ENCODE peak calls at places on chromosomes 3 and 15, in ten cellular contexts. I is astrocyte; T is CD8-positive, alpha-beta memory T cell; L is transverse colon; E is aorta; W is mammary epithelial cell; G is fibroblast of lung; Y is suprapubic skin; Z is HCT116; Q is CD4-positive, CD25-positive, alpha-beta regulatory T cell. B is an unnamed sample.
A peak's percentile ranks its signal among the peaks of the same experiment; 100 is the strongest.

GRCh38 chr3:8519156-8519555 is 17.5 kb downstream of the LMCD1 start:
- DNase-seq in I (peak; percentile 92), T (no peak), L (no peak), E (no peak), W (peak; percentile 33), G (peak; percentile 88), Y (no peak), Z (no peak), Q (no peak), B (no peak)

GRCh38 chr15:76566276-76566675 is 229.7 kb downstream of the ISL2 start:
- DNase-seq in I (peak; percentile 49), T (no peak), L (no peak), E (no peak), W (no peak), G (peak; percentile 79), Y (no peak), Z (no peak), Q (no peak), B (no peak)

GRCh38 chr3:24780992-24781391 is 286.3 kb upstream of the THRB start:
- DNase-seq in I (no peak), T (no peak), L (no peak), E (no peak), W (no peak), G (no peak), Y (no peak), Z (no peak), Q (no peak), B (no peak)

GRCh38 chr3:150286390-150287147 is 121.5 kb upstream of the TSC22D2 start:
- DNase-seq in I (peak; percentile 49), T (peak; percentile 45), L (no peak), E (no peak), W (peak; percentile 56), G (peak; percentile 64), Y (no peak), Z (peak; percentile 66), Q (peak; percentile 58), B (no peak)

GRCh38 chr15:31262901-31263671 is 63.5 kb upstream of the KLF13 start:
- DNase-seq in I (peak; percentile 6), T (peak; percentile 37), L (peak; percentile 57), E (no peak), W (peak; percentile 5), G (peak; percentile 29), Y (peak; percentile 76), Z (no peak), Q (peak; percentile 51), B (peak; percentile 55)

GRCh38 chr3:143081365-143081764 is 38.2 kb upstream of the CHST2 start:
- DNase-seq in I (no peak), T (no peak), L (no peak), E (no peak), W (no peak), G (no peak), Y (no peak), Z (no peak), Q (no peak), B (no peak)

GRCh38 chr3:114764056-114764492 is 383.0 kb downstream of the ZBTB20 start:
- DNase-seq in I (peak; percentile 34), T (peak; percentile 46), L (peak; percentile 43), E (no peak), W (no peak), G (peak; percentile 30), Y (no peak), Z (no peak), Q (no peak), B (no peak)

GRCh38 chr3:178455264-178455663 is 81.0 kb upstream of the KCNMB2 start:
- DNase-seq in I (peak; percentile 8), T (no peak), L (no peak), E (no peak), W (no peak), G (no peak), Y (no peak), Z (no peak), Q (no peak), B (no peak)

GRCh38 chr3:193930247-193930646 is 205.7 kb upstream of the HES1 start:
- DNase-seq in I (no peak), T (no peak), L (no peak), E (no peak), W (no peak), G (no peak), Y (no peak), Z (no peak), Q (no peak), B (no peak)

GRCh38 chr15:81981888-81982287 is 63.9 kb downstream of the MEX3B start:
- DNase-seq in I (no peak), T (no peak), L (no peak), E (no peak), W (no peak), G (peak; percentile 22), Y (no peak), Z (no peak), Q (no peak), B (no peak)

GRCh38 chr3:90016492-90017065 is 909.2 kb downstream of the EPHA3 start:
- DNase-seq in I (no peak), T (no peak), L (no peak), E (no peak), W (no peak), G (no peak), Y (no peak), Z (no peak), Q (no peak), B (no peak)

GRCh38 chr15:100198442-100198841 is 143.3 kb downstream of the ADAMTS17 start:
- DNase-seq in I (no peak), T (no peak), L (no peak), E (no peak), W (no peak), G (no peak), Y (no peak), Z (no peak), Q (no peak), B (no peak)

GRCh38 chr15:57382969-57383368 is 6.7 kb downstream of the CGNL1 start:
- DNase-seq in I (no peak), T (no peak), L (no peak), E (no peak), W (no peak), G (no peak), Y (no peak), Z (no peak), Q (no peak), B (no peak)

GRCh38 chr3:169245631-169246030 is 417.9 kb downstream of the MECOM start:
- DNase-seq in I (no peak), T (no peak), L (no peak), E (no peak), W (no peak), G (no peak), Y (no peak), Z (no peak), Q (no peak), B (no peak)

GRCh38 chr3:45785626-45786150 is 10.6 kb downstream of the SLC6A20 start:
- DNase-seq in I (no peak), T (no peak), L (no peak), E (no peak), W (no peak), G (no peak), Y (peak; percentile 54), Z (no peak), Q (no peak), B (no peak)

GRCh38 chr15:92682772-92683510 is 27.4 kb upstream of the FAM174B start:
- DNase-seq in I (no peak), T (no peak), L (no peak), E (no peak), W (no peak), G (peak; percentile 37), Y (no peak), Z (no peak), Q (no peak), B (no peak)

GRCh38 chr3:193593666-193594025 is 638 bp downstream of the OPA1 start:
- DNase-seq in I (peak; percentile 34), T (peak; percentile 53), L (no peak), E (no peak), W (peak; percentile 29), G (peak; percentile 30), Y (no peak), Z (no peak), Q (peak; percentile 69), B (no peak)

GRCh38 chr3:16761576-16761975 is 123.2 kb upstream of the PLCL2 start:
- DNase-seq in I (peak; percentile 34), T (no peak), L (no peak), E (no peak), W (peak; percentile 8), G (no peak), Y (no peak), Z (no peak), Q (no peak), B (no peak)

GRCh38 chr3:33786565-33787327 is 11.7 kb upstream of the PDCD6IP start:
- DNase-seq in I (peak; percentile 23), T (no peak), L (no peak), E (no peak), W (no peak), G (no peak), Y (no peak), Z (no peak), Q (no peak), B (no peak)
- H3K4me3 ChIP-seq in I (peak overlapping the region; percentile 34), T (no peak overlapping the region), L (no peak overlapping the region), E (peak overlapping the region; percentile 12), W (no peak overlapping the region), G (peak overlapping the region; percentile 38), Y (peak overlapping the region; percentile 31), Z (no peak overlapping the region), Q (no peak overlapping the region), B (no peak overlapping the region)

GRCh38 chr3:184169896-184170875 is 4.5 kb upstream of the AP2M1 start:
- DNase-seq in I (no peak), T (no peak), L (no peak), E (peak; percentile 69), W (no peak), G (no peak), Y (no peak), Z (no peak), Q (no peak), B (no peak)
- H3K36me3 ChIP-seq in I (peaks cover 28% of the 10 kb centered on the region), T (peaks cover 21% of the 10 kb centered on the region), L (peaks cover 30% of the 10 kb centered on the region), E (peaks cover 6% of the 10 kb centered on the region), W (peaks cover 24% of the 10 kb centered on the region), G (peaks cover 26% of the 10 kb centered on the region), Y (peaks cover 70% of the 10 kb centered on the region), Z (peaks cover 24% of the 10 kb centered on the region), Q (peaks cover 19% of the 10 kb centered on the region), B (no peaks in the 10 kb centered on the region)

GRCh38 chr3:70000028-70000410 is 486 bp downstream of the SAMMSON start:
- DNase-seq in I (no peak), T (no peak), L (no peak), E (no peak), W (no peak), G (no peak), Y (no peak), Z (no peak), Q (no peak), B (no peak)
- H3K4me3 ChIP-seq in I (no peak overlapping the region), T (no peak overlapping the region), L (no peak overlapping the region), E (no peak overlapping the region), W (no peak overlapping the region), G (no peak overlapping the region), Y (no peak overlapping the region), Z (no peak overlapping the region), Q (no peak overlapping the region), B (no peak overlapping the region)

GRCh38 chr15:25052191-25052999 is 97.6 kb downstream of the SNRPN start:
- DNase-seq in I (no peak), T (peak; percentile 27), L (no peak), E (peak; percentile 44), W (no peak), G (no peak), Y (peak; percentile 48), Z (no peak), Q (no peak), B (no peak)
- H3K36me3 ChIP-seq in I (peaks cover 30% of the 10 kb centered on the region), T (peaks cover 33% of the 10 kb centered on the region), L (peaks cover 18% of the 10 kb centered on the region), E (peaks cover 12% of the 10 kb centered on the region), W (no peaks in the 10 kb centered on the region), G (no peaks in the 10 kb centered on the region), Y (peaks cover 73% of the 10 kb centered on the region), Z (no peaks in the 10 kb centered on the region), Q (peaks cover 23% of the 10 kb centered on the region), B (peaks cover 3% of the 10 kb centered on the region)